ENCODE peak calls at places on chromosomes 13 and 19, in four cellular contexts. D, R, L and S are unnamed samples.

GRCh38 chr13:61477619-61478018 is 62.0 kb upstream of the PCDH20 start:
- DNase-seq in L (no peak), R (no peak), D (no peak), S (no peak)

GRCh38 chr13:44415815-44416214 is 42.2 kb downstream of the SERP2 start:
- DNase-seq in D (peak), L (no peak), R (no peak), S (peak)

GRCh38 chr13:98462241-98462882 is 114.5 kb downstream of the STK24 start:
- DNase-seq in L (no peak), D (no peak), R (no peak), S (no peak)

GRCh38 chr19:48342841-48343540 is 17.6 kb downstream of the EMP3 start:
- DNase-seq in D (no peak), R (no peak), L (no peak), S (no peak)

GRCh38 chr19:38656171-38656981 is 8.9 kb downstream of the ACTN4 start:
- DNase-seq in L (no peak), R (no peak), D (no peak), S (no peak)

GRCh38 chr13:70080030-70080429 is 27.6 kb upstream of the ATXN8OS start:
- DNase-seq in R (peak), L (no peak), D (no peak), S (no peak)

GRCh38 chr13:27588405-27588804 is 31.9 kb downstream of the LNX2 start:
- DNase-seq in L (no peak), R (no peak), D (no peak), S (no peak)

GRCh38 chr13:113342820-113343691 is 20.9 kb downstream of the GRTP1 start:
- DNase-seq in L (no peak), D (no peak), R (no peak), S (peak)

GRCh38 chr13:22596157-22596863 is 584.5 kb upstream of the SGCG start:
- DNase-seq in L (no peak), D (no peak), R (no peak), S (no peak)

GRCh38 chr13:104015646-104016396 is 949.6 kb upstream of the SLC10A2 start:
- DNase-seq in L (no peak), R (no peak), D (no peak), S (no peak)
- H3K27ac ChIP-seq in L (no peak), R (no peak), D (no peak), S (peak)

DNA sequence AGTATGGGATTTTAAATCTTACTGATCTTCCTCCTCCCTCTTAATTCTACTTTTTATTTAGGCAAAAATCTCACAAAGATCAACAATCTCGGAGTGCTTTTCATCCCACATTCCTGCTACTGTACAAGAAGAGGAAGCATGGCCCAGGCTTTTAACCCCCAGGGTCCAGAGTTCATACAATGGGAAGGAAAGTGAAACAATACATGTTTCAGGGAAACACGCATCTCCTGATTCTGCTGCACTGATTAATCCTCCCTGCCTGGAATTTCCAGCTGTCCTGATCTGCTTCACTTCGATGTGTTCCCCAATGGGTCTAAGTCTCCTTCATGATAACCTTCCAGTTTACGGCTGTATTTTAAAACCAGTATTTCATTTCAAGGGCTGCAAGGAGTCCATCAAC is 44.5 kb downstream of the COL4A1 start:
- DNase-seq in R (no peak), L (no peak), D (no peak), S (no peak)
- TF ChIP-seq POLR2AphosphoS5 in R (no peak), L (no peak), D (no peak), S (no peak)

GRCh38 chr13:79522583-79522982 is 41.6 kb downstream of the NDFIP2 start:
- DNase-seq in R (no peak), L (no peak), D (no peak), S (no peak)

GRCh38 chr13:79525051-79525450 is 44.1 kb downstream of the NDFIP2 start:
- DNase-seq in R (no peak), L (no peak), D (no peak), S (no peak)

GRCh38 chr13:79516590-79516989 is 35.6 kb downstream of the NDFIP2 start:
- DNase-seq in D (no peak), R (no peak), L (no peak), S (no peak)

GRCh38 chr13:79519252-79519651 is 38.3 kb downstream of the NDFIP2 start:
- DNase-seq in L (no peak), D (no peak), R (no peak), S (no peak)
- H3K27ac ChIP-seq in L (no peak), D (no peak), R (no peak), S (no peak)

GRCh38 chr19:6589711-6590457 is 1.1 kb downstream of the CD70 start:
- DNase-seq in D (peak), R (no peak), L (no peak), S (no peak)

GRCh38 chr19:6587998-6588507 is 2.9 kb downstream of the CD70 start:
- DNase-seq in D (peak), L (no peak), R (no peak), S (no peak)

GRCh38 chr19:6590458-6591319 is at the start of gene CD70:
- DNase-seq in D (peak), R (no peak), L (peak), S (peak)

GRCh38 chr19:6587093-6587820 is 3.7 kb downstream of the CD70 start:
- DNase-seq in D (peak), L (no peak), R (no peak), S (no peak)

GRCh38 chr19:6588508-6589345 is 2.2 kb downstream of the CD70 start:
- DNase-seq in D (peak), L (no peak), R (no peak), S (no peak)
- TF ChIP-seq POLR2AphosphoS5 in D (no peak), L (no peak), R (no peak), S (no peak)

GRCh38 chr13:46685006-46685730 is 111.8 kb downstream of the ESD start:
- DNase-seq in L (no peak), R (no peak), D (no peak), S (no peak)
- H3K27ac ChIP-seq in L (no peak), R (peak), D (peak), S (peak)

GRCh38 chr19:56118666-56119584 is 2.2 kb downstream of the ZNF787 start:
- DNase-seq in D (no peak), L (no peak), R (no peak), S (no peak)

GRCh38 chr19:56119585-56119978 is 1.5 kb downstream of the ZNF787 start:
- DNase-seq in D (no peak), R (peak), L (peak), S (peak)

GRCh38 chr19:56121180-56122167 is at the start of gene ZNF787:
- DNase-seq in D (peak), R (peak), L (peak), S (peak)

GRCh38 chr19:56120002-56120370 is 1.1 kb downstream of the ZNF787 start:
- DNase-seq in L (no peak), R (no peak), D (no peak), S (no peak)

DNA sequence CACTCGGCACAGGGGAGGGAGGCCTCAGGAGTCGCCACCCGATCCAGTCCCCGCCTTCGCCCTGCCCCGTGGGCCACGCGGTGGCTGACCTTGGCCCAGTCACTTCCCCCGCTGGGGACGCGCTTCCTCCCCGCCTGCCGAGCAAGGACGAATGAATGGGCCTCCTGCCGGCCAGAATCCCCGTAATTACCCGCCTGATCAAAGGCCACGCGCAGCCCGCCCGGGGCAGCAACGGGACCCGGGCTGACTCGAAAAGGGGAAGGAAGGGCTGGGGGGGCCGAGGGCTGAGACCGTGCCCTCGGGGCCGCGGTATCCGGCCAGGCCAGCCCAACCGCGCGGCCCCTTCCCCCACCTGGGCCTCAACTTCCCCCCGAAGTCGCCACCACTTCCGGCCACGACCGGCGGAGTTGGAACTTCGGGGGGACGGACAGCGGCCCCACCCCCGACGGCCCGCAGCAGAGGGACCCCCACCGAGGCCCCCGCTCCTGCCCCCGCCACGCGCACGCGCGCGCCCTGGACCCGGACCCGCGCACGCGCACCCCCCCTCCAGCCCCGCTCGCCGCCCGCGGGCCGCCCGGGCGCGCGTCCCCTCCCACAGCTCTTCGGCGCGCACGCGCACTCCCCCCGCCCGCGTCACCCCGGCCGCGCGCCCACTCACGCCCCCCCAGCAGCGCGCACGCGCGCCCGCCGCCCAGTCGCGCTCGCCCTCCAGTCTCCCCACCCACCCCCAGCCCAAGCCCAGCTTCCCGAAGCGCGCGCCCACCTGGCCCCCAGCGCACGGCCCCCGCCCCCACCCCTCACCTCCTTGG is 520 bp downstream of the ZNF787 start:
- DNase-seq in D (peak), R (peak), L (peak), S (peak)
- TF ChIP-seq POLR2AphosphoS5 in D (peak), R (peak), L (peak), S (peak)

GRCh38 chr13:81874681-81875661 is 1534.0 kb upstream of the SPRY2 start:
- DNase-seq in R (no peak), D (peak), L (no peak), S (no peak)

GRCh38 chr13:81874253-81874652 is 1533.3 kb upstream of the SPRY2 start:
- DNase-seq in R (no peak), D (no peak), L (no peak), S (no peak)

DNA sequence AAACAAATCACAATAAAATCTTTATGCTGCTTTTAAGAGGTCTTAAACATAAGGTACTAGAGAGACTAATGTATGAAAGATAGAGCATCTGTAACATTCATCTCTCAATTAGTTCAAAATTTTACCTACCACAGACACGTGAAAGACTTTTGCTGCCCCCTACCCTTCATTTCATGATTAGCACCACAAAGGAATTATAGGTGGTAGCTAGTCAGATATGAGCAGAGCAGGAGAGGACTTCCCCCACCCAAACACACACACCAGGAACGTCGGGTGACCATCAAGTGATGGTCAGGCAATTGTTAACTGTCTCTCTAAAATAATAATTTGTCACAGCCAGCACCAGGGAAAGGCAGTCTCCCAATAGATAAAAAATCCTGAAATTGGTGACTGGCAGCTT is 1531.7 kb upstream of the SPRY2 start:
- DNase-seq in R (peak), L (no peak), D (peak), S (no peak)
- H3K27ac ChIP-seq in R (no peak), L (no peak), D (peak), S (no peak)

GRCh38 chr13:110799246-110800236 is 86.0 kb downstream of the ING1 start:
- DNase-seq in D (no peak), L (no peak), R (no peak), S (peak)
- TF ChIP-seq POLR2AphosphoS5 in D (no peak), L (no peak), R (no peak), S (peak)